ENCODE peak calls at places on chromosomes 4 and X, in ten cellular contexts. J, B, N, Y, A, H, X, Z, L and K are unnamed samples.
A peak's percentile ranks its signal among the peaks of the same experiment; 100 is the strongest.

GRCh38 chr4:2962099-2962455 is 1.1 kb downstream of the NOP14 start:
- DNase-seq in A (no peak), N (peak; percentile 20), L (no peak), X (peak; percentile 36), B (no peak), J (peak; percentile 48), Z (no peak), H (no peak), Y (no peak), K (no peak)

GRCh38 chr4:98421106-98421505 is 159.9 kb downstream of the RAP1GDS1 start:
- DNase-seq in N (no peak), J (no peak), H (no peak), B (no peak), L (no peak), A (no peak), Y (no peak), X (no peak), Z (no peak), K (no peak)

GRCh38 chr4:102388636-102389035 is 43.4 kb upstream of the SLC39A8 start:
- DNase-seq in X (no peak), L (no peak), A (no peak), H (no peak), B (no peak), J (no peak), N (no peak), Y (no peak), Z (no peak), K (no peak)

GRCh38 chrX:132489256-132490085 is 633 bp upstream of the MBNL3 start:
- DNase-seq in B (peak; percentile 14), Y (peak; percentile 15), L (no peak), H (peak; percentile 3), N (peak; percentile 79), J (peak; percentile 39), A (no peak), X (peak; percentile 82), Z (no peak), K (peak; percentile 61)

GRCh38 chrX:96140796-96141195 is 543.8 kb upstream of the DIAPH2 start:
- DNase-seq in X (no peak), H (no peak), A (no peak), Z (no peak), N (no peak), J (no peak), Y (no peak), B (no peak), L (no peak), K (no peak)

GRCh38 chrX:20313889-20314288 is 47.2 kb upstream of the RPS6KA3 start:
- DNase-seq in J (no peak), Z (no peak), N (no peak), L (no peak), H (no peak), Y (no peak), B (no peak), X (peak; percentile 40), A (no peak), K (no peak)

GRCh38 chrX:150958177-150958576 is 25.0 kb upstream of the HMGB3 start:
- DNase-seq in Y (no peak), H (no peak), J (no peak), L (no peak), N (no peak), B (no peak), Z (no peak), X (no peak), A (no peak), K (no peak)

GRCh38 chr4:117134386-117134785 is 49.0 kb upstream of the TRAM1L1 start:
- DNase-seq in L (peak; percentile 47), B (peak; percentile 10), X (peak; percentile 12), J (peak; percentile 17), A (no peak), Z (no peak), H (no peak), N (peak; percentile 10), Y (no peak), K (no peak)

GRCh38 chrX:11352296-11352741 is 59.1 kb downstream of the AMELX start:
- DNase-seq in B (no peak), L (no peak), N (no peak), Z (no peak), H (no peak), Y (no peak), J (no peak), A (no peak), X (no peak), K (no peak)

GRCh38 chrX:24594531-24594930 is 52.6 kb downstream of the PCYT1B start:
- DNase-seq in Z (no peak), J (no peak), H (no peak), N (no peak), A (no peak), L (no peak), Y (no peak), X (no peak), B (no peak), K (no peak)

GRCh38 chrX:34893741-34894140 is 48.9 kb upstream of the FAM47B start:
- DNase-seq in L (no peak), J (no peak), Z (no peak), X (no peak), H (no peak), A (no peak), Y (no peak), B (peak; percentile 2), N (no peak), K (no peak)

GRCh38 chr4:68984947-68985346 is 33.3 kb upstream of the UGT2A3 start:
- DNase-seq in J (no peak), H (no peak), X (no peak), A (no peak), L (no peak), N (no peak), Z (no peak), B (no peak), Y (no peak), K (no peak)

GRCh38 chrX:104187931-104188330 is 21.7 kb downstream of the FAM199X start:
- DNase-seq in X (no peak), J (no peak), N (no peak), Z (no peak), B (no peak), Y (no peak), L (no peak), A (no peak), H (no peak), K (no peak)

GRCh38 chrX:72048515-72049455 is 82.9 kb downstream of the RTL5 start:
- DNase-seq in Y (no peak), B (peak; percentile 18), N (no peak), X (peak; percentile 5), J (no peak), Z (no peak), L (no peak), A (no peak), H (no peak), K (no peak)

GRCh38 chrX:8413279-8413678 is 51.4 kb upstream of the VCX3B start:
- DNase-seq in L (no peak), Y (no peak), H (no peak), X (no peak), A (no peak), N (no peak), B (no peak), J (no peak), Z (no peak), K (no peak)